ENCODE peak calls at places on chromosomes 11 and 22, in four cellular contexts. One of them, this sample, is unnamed.

GRCh38 chr11:127225619-127226018 is 225.0 kb upstream of the KIRREL3 start:
- DNase-seq in HepG2: no peak
- DNase-seq in K562: no peak
- DNase-seq in GM12878: no peak
- DNase-seq in this sample: no peak

GRCh38 chr22:50503475-50504145 is 3.9 kb downstream of the LMF2 start:
- DNase-seq in HepG2: no peak
- DNase-seq in K562: no peak
- DNase-seq in GM12878: no peak
- DNase-seq in this sample: no peak

GRCh38 chr11:20367313-20367948 is 3.9 kb downstream of the HTATIP2 start:
- DNase-seq in HepG2: peak
- DNase-seq in K562: peak
- DNase-seq in GM12878: no peak
- DNase-seq in this sample: peak

GRCh38 chr11:6755303-6755952 is 16.3 kb downstream of the OR2AG2 start:
- DNase-seq in HepG2: peak
- DNase-seq in K562: peak
- DNase-seq in GM12878: no peak
- DNase-seq in this sample: peak

GRCh38 chr22:27669798-27670599 is 131.6 kb downstream of the MN1 start:
- DNase-seq in HepG2: peak
- DNase-seq in K562: no peak
- DNase-seq in GM12878: no peak
- DNase-seq in this sample: no peak

GRCh38 chr11:134047586-134047999 is 21.3 kb upstream of the JAM3 start:
- DNase-seq in HepG2: no peak
- DNase-seq in K562: no peak
- DNase-seq in GM12878: no peak
- DNase-seq in this sample: no peak

GRCh38 chr22:39612811-39613548 is 42.4 kb downstream of the CACNA1I start:
- DNase-seq in HepG2: no peak
- DNase-seq in K562: no peak
- DNase-seq in GM12878: no peak
- DNase-seq in this sample: no peak

GRCh38 chr11:66371627-66372415 is at the start of gene SLC29A2:
- DNase-seq in HepG2: no peak
- DNase-seq in K562: peak
- DNase-seq in GM12878: peak
- DNase-seq in this sample: peak

GRCh38 chr11:68011046-68011943 is 1.2 kb downstream of the ALDH3B1 start:
- DNase-seq in HepG2: no peak
- DNase-seq in K562: no peak
- DNase-seq in GM12878: no peak
- DNase-seq in this sample: no peak

GRCh38 chr11:123301696-123302400 is 106.8 kb upstream of the CLMP start:
- DNase-seq in HepG2: no peak
- DNase-seq in K562: peak
- DNase-seq in GM12878: peak
- DNase-seq in this sample: peak

GRCh38 chr22:25668437-25668836 is 73.6 kb upstream of the MYO18B start:
- DNase-seq in HepG2: peak
- DNase-seq in K562: no peak
- DNase-seq in GM12878: no peak
- DNase-seq in this sample: no peak

GRCh38 chr11:121420398-121420797 is 31.7 kb upstream of the SORL1 start:
- DNase-seq in HepG2: no peak
- DNase-seq in K562: no peak
- DNase-seq in GM12878: no peak
- DNase-seq in this sample: no peak

GRCh38 chr11:74418509-74418895 is 20.3 kb upstream of the PGM2L1 start:
- DNase-seq in HepG2: peak
- DNase-seq in K562: no peak
- DNase-seq in GM12878: no peak
- DNase-seq in this sample: peak

GRCh38 chr22:23388492-23389009 is 191.5 kb downstream of the IGLL1 start:
- DNase-seq in HepG2: no peak
- DNase-seq in K562: no peak
- DNase-seq in GM12878: no peak
- DNase-seq in this sample: no peak

GRCh38 chr11:123122341-123122740 is 60.4 kb upstream of the HSPA8 start:
- DNase-seq in HepG2: no peak
- DNase-seq in K562: no peak
- DNase-seq in GM12878: no peak
- DNase-seq in this sample: no peak

GRCh38 chr11:57223601-57224000 is 13.4 kb downstream of the APLNR start:
- DNase-seq in HepG2: no peak
- DNase-seq in K562: no peak
- DNase-seq in GM12878: no peak
- DNase-seq in this sample: no peak

GRCh38 chr11:101129203-101129943 is at the start of gene PGR:
- DNase-seq in HepG2: no peak
- DNase-seq in K562: peak
- DNase-seq in GM12878: no peak
- DNase-seq in this sample: peak

GRCh38 chr22:44488354-44488753 is 9.7 kb downstream of the RTL6 start:
- DNase-seq in HepG2: no peak
- DNase-seq in K562: no peak
- DNase-seq in GM12878: no peak
- DNase-seq in this sample: no peak

GRCh38 chr11:25242928-25243327 is 746.1 kb downstream of the LUZP2 start:
- DNase-seq in HepG2: no peak
- DNase-seq in K562: no peak
- DNase-seq in GM12878: no peak
- DNase-seq in this sample: no peak

GRCh38 chr11:35918716-35919115 is 25.1 kb upstream of the LDLRAD3 start:
- DNase-seq in HepG2: no peak
- DNase-seq in K562: no peak
- DNase-seq in GM12878: no peak
- DNase-seq in this sample: no peak

GRCh38 chr11:113322158-113322557 is 7.8 kb downstream of the TTC12 start:
- DNase-seq in HepG2: no peak
- DNase-seq in K562: no peak
- DNase-seq in GM12878: no peak
- DNase-seq in this sample: no peak

GRCh38 chr11:115665958-115666357 is 161.7 kb upstream of the CADM1 start:
- DNase-seq in HepG2: no peak
- DNase-seq in K562: no peak
- DNase-seq in GM12878: no peak
- DNase-seq in this sample: no peak

GRCh38 chr11:72124046-72124445 is 11.5 kb upstream of the FOLR3 start:
- DNase-seq in HepG2: no peak
- DNase-seq in K562: no peak
- DNase-seq in GM12878: no peak
- DNase-seq in this sample: no peak

GRCh38 chr22:40422558-40423245 is 52.3 kb downstream of the SGSM3 start:
- DNase-seq in HepG2: no peak
- DNase-seq in K562: no peak
- DNase-seq in GM12878: no peak
- DNase-seq in this sample: no peak

GRCh38 chr11:47852053-47852452 is 3.9 kb upstream of the NUP160 start:
- DNase-seq in HepG2: no peak
- DNase-seq in K562: no peak
- DNase-seq in GM12878: no peak
- DNase-seq in this sample: no peak

GRCh38 chr11:113114452-113115027 is 153.3 kb downstream of the NCAM1 start:
- DNase-seq in HepG2: peak
- DNase-seq in K562: peak
- DNase-seq in GM12878: no peak
- DNase-seq in this sample: peak

GRCh38 chr11:77793972-77794371 is 26.6 kb downstream of the RSF1 start:
- DNase-seq in HepG2: peak
- DNase-seq in K562: no peak
- DNase-seq in GM12878: no peak
- DNase-seq in this sample: no peak

GRCh38 chr11:23755769-23756168 is 741.1 kb upstream of the LUZP2 start:
- DNase-seq in HepG2: no peak
- DNase-seq in K562: no peak
- DNase-seq in GM12878: no peak
- DNase-seq in this sample: no peak

GRCh38 chr22:23215294-23216204 is 35.2 kb downstream of the BCR start:
- DNase-seq in HepG2: no peak
- DNase-seq in K562: peak
- DNase-seq in GM12878: no peak
- DNase-seq in this sample: no peak

GRCh38 chr11:120694706-120695105 is 183.2 kb downstream of the GRIK4 start:
- DNase-seq in HepG2: no peak
- DNase-seq in K562: no peak
- DNase-seq in GM12878: no peak
- DNase-seq in this sample: no peak

GRCh38 chr11:44611687-44612437 is 46.4 kb downstream of the CD82 start:
- DNase-seq in HepG2: no peak
- DNase-seq in K562: no peak
- DNase-seq in GM12878: peak
- DNase-seq in this sample: no peak
- TF ChIP-seq BHLHE40 in HepG2: no peak
- TF ChIP-seq BHLHE40 in K562: no peak
- TF ChIP-seq BHLHE40 in GM12878: peak
- TF ChIP-seq BHLHE40 in this sample: no peak

GRCh38 chr11:17313349-17314231 is 37.1 kb downstream of the NUCB2 start:
- DNase-seq in HepG2: no peak
- DNase-seq in K562: no peak
- DNase-seq in GM12878: no peak
- DNase-seq in this sample: no peak

GRCh38 chr11:17314904-17315426 is 36.6 kb upstream of the NCR3LG1 start:
- DNase-seq in HepG2: no peak
- DNase-seq in K562: no peak
- DNase-seq in GM12878: no peak
- DNase-seq in this sample: no peak

GRCh38 chr11:17314232-17314547 is 37.4 kb upstream of the NCR3LG1 start:
- DNase-seq in HepG2: no peak
- DNase-seq in K562: no peak
- DNase-seq in GM12878: no peak
- DNase-seq in this sample: peak
- TF ChIP-seq SP1 in HepG2: no peak
- TF ChIP-seq SP1 in K562: no peak
- TF ChIP-seq SP1 in GM12878: no peak
- TF ChIP-seq SP1 in this sample: no peak

GRCh38 chr11:93279911-93280347 is 50.6 kb upstream of the DEUP1 start:
- DNase-seq in HepG2: no peak
- DNase-seq in K562: no peak
- DNase-seq in GM12878: peak
- DNase-seq in this sample: peak
- TF ChIP-seq BHLHE40 in HepG2: no peak
- TF ChIP-seq BHLHE40 in K562: no peak
- TF ChIP-seq BHLHE40 in GM12878: no peak
- TF ChIP-seq BHLHE40 in this sample: no peak

GRCh38 chr11:129315781-129316579 is 59.7 kb upstream of the BARX2 start:
- DNase-seq in HepG2: peak
- DNase-seq in K562: no peak
- DNase-seq in GM12878: no peak
- DNase-seq in this sample: no peak
- TF ChIP-seq SP1 in HepG2: no peak
- TF ChIP-seq SP1 in K562: no peak
- TF ChIP-seq SP1 in GM12878: no peak
- TF ChIP-seq SP1 in this sample: no peak

DNA sequence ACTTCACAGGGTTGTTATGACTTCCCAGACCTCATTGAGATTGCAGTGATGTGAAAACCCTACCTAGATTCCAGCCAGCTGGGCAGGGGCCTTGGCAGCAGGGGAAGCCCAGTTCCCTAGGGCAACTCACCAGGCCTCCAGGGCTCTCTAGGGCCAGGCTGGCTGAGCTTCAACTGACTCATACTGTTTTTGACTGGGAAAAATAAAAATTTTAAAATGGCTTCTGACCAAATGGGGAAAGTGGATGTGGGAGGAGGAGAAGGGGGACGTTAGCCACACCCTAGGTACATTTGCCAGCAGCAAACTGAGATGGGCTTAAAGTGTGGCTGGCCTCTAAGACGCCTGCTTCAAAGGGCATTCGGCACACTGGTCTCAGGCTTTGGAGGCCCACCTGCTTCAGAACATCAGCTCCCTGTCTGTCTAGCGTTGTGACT is 39.0 kb downstream of the BMAL1 start:
- DNase-seq in HepG2: no peak
- DNase-seq in K562: no peak
- DNase-seq in GM12878: no peak
- DNase-seq in this sample: no peak
- TF ChIP-seq BHLHE40 in HepG2: no peak
- TF ChIP-seq BHLHE40 in K562: no peak
- TF ChIP-seq BHLHE40 in GM12878: no peak
- TF ChIP-seq BHLHE40 in this sample: no peak

This sample was measured in HEK293T.